ENCODE peak calls at places on chromosomes 16 and 17, in five cellular contexts. Q is IMR-90, A is mesenchymal stem cell, N is H1, R is neuronal stem cell. H is an unnamed sample. For H3K36me3, the result is how much of the 10 kb centered on the place peaks cover.

GRCh38 chr16:88069397-88070168 is 118.3 kb downstream of the BANP start:
- DNase-seq in A (no peak), Q (no peak), R (no peak), N (no peak), H (no peak)

GRCh38 chr17:50660042-50660886 is 25.6 kb downstream of the ABCC3 start:
- DNase-seq in A (no peak), Q (peak), N (no peak), R (no peak), H (no peak)

GRCh38 chr16:49528035-49528434 is 154.4 kb downstream of the C16orf78 start:
- DNase-seq in N (no peak), R (no peak), Q (no peak), A (peak), H (no peak)

GRCh38 chr16:56869513-56870270 is 4.7 kb downstream of the SLC12A3 start:
- DNase-seq in N (peak), Q (no peak), R (no peak), A (peak), H (peak)

GRCh38 chr16:75109732-75110243 is 6.8 kb downstream of the LDHD start:
- DNase-seq in R (no peak), A (no peak), Q (no peak), N (no peak), H (no peak)

GRCh38 chr17:33033176-33033575 is 41.5 kb downstream of the SPACA3 start:
- DNase-seq in A (no peak), R (no peak), N (no peak), Q (no peak), H (no peak)

GRCh38 chr16:48602357-48603014 is 7.5 kb downstream of the N4BP1 start:
- DNase-seq in Q (no peak), A (no peak), R (no peak), N (no peak), H (no peak)

GRCh38 chr16:56198755-56199114 is 7.4 kb downstream of the GNAO1 start:
- DNase-seq in R (no peak), N (no peak), A (no peak), Q (no peak), H (no peak)

GRCh38 chr16:53152321-53152720 is 97.5 kb downstream of the CHD9 start:
- DNase-seq in A (no peak), R (no peak), Q (peak), N (no peak), H (no peak)

GRCh38 chr16:67800252-67801046 is 5.9 kb downstream of the RANBP10 start:
- DNase-seq in R (no peak), Q (no peak), A (peak), N (no peak), H (no peak)

GRCh38 chr17:39943702-39944392 is 16.3 kb downstream of the LRRC3C start:
- DNase-seq in N (no peak), Q (no peak), R (no peak), A (no peak), H (no peak)

GRCh38 chr16:56330476-56330875 is 94.9 kb downstream of the AMFR start:
- DNase-seq in R (no peak), Q (no peak), N (no peak), A (no peak), H (no peak)

GRCh38 chr16:75805946-75806345 is 79.7 kb upstream of the CPHXL start:
- DNase-seq in N (no peak), R (no peak), Q (no peak), A (no peak), H (peak)

GRCh38 chr17:41058741-41059140 is 1.2 kb downstream of the KRTAP2-3 start:
- DNase-seq in Q (peak), N (no peak), A (no peak), R (no peak), H (no peak)

GRCh38 chr17:75689441-75689873 is 22.3 kb downstream of the SAP30BP start:
- DNase-seq in Q (no peak), A (no peak), R (no peak), N (no peak), H (peak)

GRCh38 chr17:50482110-50482509 is 3.5 kb downstream of the RSAD1 start:
- DNase-seq in A (no peak), N (no peak), Q (no peak), R (no peak), H (no peak)

GRCh38 chr17:40458001-40458791 is 14.9 kb downstream of the IGFBP4 start:
- DNase-seq in Q (peak), A (no peak), N (no peak), R (no peak), H (no peak)

GRCh38 chr17:65027305-65027704 is 29.2 kb downstream of the GNA13 start:
- DNase-seq in R (no peak), Q (peak), N (peak), A (peak), H (peak)

GRCh38 chr17:28701987-28702751 is 9.5 kb downstream of the PROCA1 start:
- DNase-seq in R (no peak), Q (no peak), A (no peak), N (no peak), H (no peak)

GRCh38 chr17:78664476-78665384 is 87.5 kb upstream of the DNAH17 start:
- DNase-seq in R (no peak), A (peak), Q (peak), N (no peak), H (no peak)

GRCh38 chr16:78317871-78318270 is 218.4 kb downstream of the WWOX start:
- DNase-seq in R (no peak), N (no peak), Q (no peak), A (peak), H (no peak)

GRCh38 chr16:87487361-87487924 is 5.4 kb downstream of the ZCCHC14 start:
- DNase-seq in R (peak), N (peak), Q (no peak), A (no peak), H (peak)

GRCh38 chr16:4675864-4676786 is 17.2 kb upstream of the NUDT16L1 start:
- DNase-seq in R (no peak), N (no peak), Q (no peak), A (no peak), H (peak)

GRCh38 chr17:58734040-58734439 is 21.6 kb upstream of the PPM1E start:
- DNase-seq in R (no peak), A (no peak), Q (no peak), N (no peak), H (no peak)

GRCh38 chr17:74332763-74333220 is 6.8 kb downstream of the KIF19 start:
- DNase-seq in Q (no peak), R (no peak), N (no peak), A (no peak), H (peak)

GRCh38 chr16:51155199-51155607 is 4.1 kb upstream of the SALL1 start:
- DNase-seq in N (no peak), Q (no peak), R (no peak), A (peak), H (peak)

DNA sequence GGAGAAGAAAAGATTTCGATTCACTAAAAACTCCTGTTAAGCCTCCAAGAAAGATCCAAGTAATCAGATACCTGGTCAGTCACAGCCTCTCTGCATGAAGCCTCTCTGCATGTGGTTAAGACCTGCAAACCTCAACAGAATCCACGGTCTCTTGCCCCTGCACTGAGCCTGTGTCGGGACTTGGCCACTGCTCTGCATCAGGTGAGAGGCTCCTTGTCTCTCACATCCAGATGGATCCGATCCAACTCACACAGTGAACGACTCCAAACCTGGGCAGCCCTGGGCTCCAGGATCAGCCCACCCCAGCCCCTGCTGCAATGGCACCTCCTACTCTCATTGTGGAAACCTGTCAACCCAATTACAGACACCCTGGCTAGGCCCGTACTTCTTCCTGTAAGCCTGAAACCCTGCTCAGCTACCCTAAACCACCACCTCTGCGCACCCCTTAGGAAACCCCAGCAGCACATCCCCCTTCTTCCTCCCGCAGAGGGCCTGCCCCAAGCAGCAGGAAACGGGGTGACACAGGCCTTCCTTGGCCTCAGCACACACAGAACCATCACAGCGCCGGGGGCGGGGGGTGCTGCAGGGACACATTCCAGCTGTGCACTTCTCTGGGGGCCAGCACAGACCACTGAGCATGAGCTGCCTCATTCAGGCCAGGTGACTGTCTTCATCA is 129.5 kb downstream of the ANKRD11 start:
- DNase-seq in R (no peak), N (no peak), Q (no peak), A (no peak), H (peak)
- H3K4me2 ChIP-seq in R (no peak), N (peak), Q (no peak), A (no peak), H (no peak)

GRCh38 chr16:10622036-10622921 is 41.9 kb upstream of the EMP2 start:
- DNase-seq in Q (no peak), A (no peak), N (no peak), R (no peak), H (peak)
- H2BK15ac ChIP-seq in Q (no peak), A (no peak), N (peak), R (no peak), H (no peak)

DNA sequence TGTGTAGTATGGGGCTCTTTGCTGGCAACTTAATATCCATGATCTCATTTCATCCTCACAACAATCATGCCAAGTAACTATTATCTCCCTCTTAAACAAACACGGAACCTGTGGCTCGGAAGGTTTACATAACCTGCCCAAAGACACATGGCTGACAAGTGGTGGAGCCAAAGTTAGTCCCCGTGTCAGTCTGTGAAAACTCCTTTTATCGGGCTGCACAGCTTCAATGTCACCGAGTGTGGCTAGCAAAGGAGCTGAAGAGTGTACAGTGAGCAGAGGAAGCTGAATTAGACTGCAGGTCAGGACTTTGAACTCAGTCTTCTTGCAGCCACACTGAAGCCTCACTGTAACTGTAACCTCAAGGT is 80.3 kb downstream of the PARN start:
- DNase-seq in Q (no peak), R (no peak), A (no peak), N (no peak), H (no peak)
- H3K36me3 ChIP-seq in Q (under half), R (under half), A (half or more), N (under half), H (under half)

GRCh38 chr17:6069611-6070279 is 434 bp upstream of the WSCD1 start:
- DNase-seq in N (no peak), R (no peak), Q (no peak), A (peak), H (no peak)
- H3K4me2 ChIP-seq in N (peak), R (peak), Q (no peak), A (peak), H (no peak)

GRCh38 chr17:82377924-82378740 is 6.6 kb downstream of the UTS2R start:
- DNase-seq in A (no peak), Q (no peak), N (no peak), R (no peak), H (no peak)

GRCh38 chr17:82373731-82374625 is 2.4 kb downstream of the UTS2R start:
- DNase-seq in N (no peak), R (no peak), A (no peak), Q (no peak), H (no peak)

GRCh38 chr17:82376042-82376730 is 4.6 kb downstream of the UTS2R start:
- DNase-seq in N (no peak), A (no peak), R (no peak), Q (no peak), H (no peak)

GRCh38 chr17:82374626-82375331 is 3.2 kb downstream of the UTS2R start:
- DNase-seq in R (no peak), Q (no peak), N (no peak), A (no peak), H (no peak)

DNA sequence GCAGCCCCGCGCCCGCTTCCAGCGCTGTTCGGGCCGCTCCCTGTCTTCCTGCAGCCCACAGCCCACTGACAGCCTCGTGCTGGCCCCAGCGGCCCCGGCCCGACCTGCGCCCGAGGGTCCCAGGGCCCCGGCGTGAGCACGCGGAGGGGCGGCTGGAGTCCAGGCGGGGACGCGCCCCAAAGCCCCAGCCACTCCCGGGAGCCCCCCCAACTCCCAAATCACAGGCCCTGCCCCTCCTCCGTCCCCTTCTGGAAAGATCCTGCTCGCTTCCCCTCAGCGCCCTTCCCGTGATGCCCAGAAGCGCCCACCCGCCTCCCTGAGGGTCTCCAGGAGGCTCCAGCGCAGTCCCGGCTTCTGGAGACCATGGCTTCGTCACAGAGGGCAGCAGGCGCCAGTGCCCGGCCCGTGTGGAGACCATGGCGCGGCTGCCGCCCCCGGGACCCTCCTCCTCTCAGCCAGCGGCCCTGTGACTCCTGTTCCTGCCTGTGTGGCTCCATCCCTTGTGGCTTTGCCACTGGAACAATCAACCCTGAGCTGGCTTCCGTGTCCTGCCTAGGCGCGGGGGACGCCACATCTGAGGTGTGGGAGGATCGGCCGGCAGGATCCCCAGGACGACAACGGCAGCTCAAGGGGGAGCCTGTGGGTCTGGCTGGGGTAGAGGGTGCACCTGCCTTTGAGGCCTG is 3.9 kb downstream of the UTS2R start:
- DNase-seq in Q (no peak), A (no peak), N (no peak), R (no peak), H (no peak)
- H2BK15ac ChIP-seq in Q (no peak), A (no peak), N (no peak), R (peak), H (no peak)

GRCh38 chr16:16090238-16090637 is 133.1 kb downstream of the ABCC6 start:
- DNase-seq in Q (no peak), R (no peak), N (no peak), A (no peak), H (no peak)
- H3K36me3 ChIP-seq in Q (half or more), R (under half), N (under half), A (half or more), H (under half)

DNA sequence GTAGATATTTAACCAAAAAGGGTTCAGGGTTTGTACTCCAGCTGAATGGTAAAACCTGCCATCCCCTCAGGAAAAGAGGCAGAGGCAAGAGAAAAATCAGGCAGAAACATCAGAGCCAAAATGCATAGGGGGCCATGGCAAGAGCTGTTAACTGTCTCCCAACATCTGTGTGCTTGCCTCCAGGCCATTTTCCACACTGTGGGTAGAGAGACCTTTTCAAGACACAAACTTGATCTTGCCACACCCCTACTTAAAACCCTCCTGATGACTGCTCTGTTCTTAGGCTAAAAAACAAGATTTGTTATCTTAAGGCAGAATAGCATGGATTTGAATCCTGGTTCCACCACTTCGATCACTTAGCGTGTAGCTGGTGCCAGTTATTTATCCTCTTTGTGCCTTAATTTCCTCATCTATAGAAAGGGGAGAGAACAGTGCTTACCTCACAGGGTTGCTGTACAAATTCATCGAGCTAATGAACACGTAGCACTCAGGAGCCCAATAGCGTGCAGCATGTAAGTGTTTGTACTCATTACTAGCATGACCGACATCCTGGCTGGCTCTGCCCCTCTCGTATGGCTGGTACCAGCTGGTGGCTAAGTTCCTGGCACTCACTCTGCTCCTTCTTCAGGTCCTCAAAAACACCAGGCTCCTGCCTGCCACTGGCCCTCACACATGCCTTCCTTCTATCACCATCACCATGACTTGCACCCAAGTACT is 25.8 kb downstream of the STAT3 start:
- DNase-seq in R (no peak), Q (no peak), A (no peak), N (no peak), H (no peak)
- H3K4me2 ChIP-seq in R (no peak), Q (no peak), A (no peak), N (no peak), H (no peak)